ENCODE peak calls at places on chromosome 6, in ten cellular contexts. One of them, this sample, is unnamed.

GRCh38 chr6:119209452-119210205 is 131.2 kb upstream of the FAM184A start:
- DNase-seq in effector CD4-positive, alpha-beta T cell: no peak
- DNase-seq in astrocyte of the cerebellum: no peak
- DNase-seq in ecto neural progenitor cell: no peak
- DNase-seq in adipocyte: peak; percentile 27
- DNase-seq in upper lobe of left lung: no peak
- DNase-seq in NCI-H1105: no peak
- DNase-seq in T-helper 9 cell: no peak
- DNase-seq in NCI-H1436: no peak
- DNase-seq in kidney tubule cell: no peak
- DNase-seq in this sample: no peak

GRCh38 chr6:11411592-11411991 is 126.0 kb upstream of the TMEM170B start:
- DNase-seq in upper lobe of left lung: no peak
- DNase-seq in ecto neural progenitor cell: no peak
- DNase-seq in T-helper 9 cell: no peak
- DNase-seq in NCI-H1436: no peak
- DNase-seq in adipocyte: no peak
- DNase-seq in astrocyte of the cerebellum: no peak
- DNase-seq in effector CD4-positive, alpha-beta T cell: no peak
- DNase-seq in NCI-H1105: no peak
- DNase-seq in kidney tubule cell: no peak
- DNase-seq in this sample: no peak

GRCh38 chr6:142871910-142872331 is 73.1 kb downstream of the HIVEP2 start:
- DNase-seq in upper lobe of left lung: peak; percentile 59
- DNase-seq in effector CD4-positive, alpha-beta T cell: peak; percentile 55
- DNase-seq in NCI-H1436: no peak
- DNase-seq in T-helper 9 cell: peak; percentile 33
- DNase-seq in ecto neural progenitor cell: no peak
- DNase-seq in NCI-H1105: no peak
- DNase-seq in kidney tubule cell: peak; percentile 99
- DNase-seq in adipocyte: peak; percentile 42
- DNase-seq in astrocyte of the cerebellum: peak; percentile 96
- DNase-seq in this sample: no peak

GRCh38 chr6:32188381-32189081 is 1.5 kb downstream of the PBX2 start:
- DNase-seq in NCI-H1105: no peak
- DNase-seq in astrocyte of the cerebellum: no peak
- DNase-seq in effector CD4-positive, alpha-beta T cell: no peak
- DNase-seq in NCI-H1436: no peak
- DNase-seq in upper lobe of left lung: no peak
- DNase-seq in adipocyte: peak; percentile 72
- DNase-seq in kidney tubule cell: no peak
- DNase-seq in ecto neural progenitor cell: no peak
- DNase-seq in T-helper 9 cell: no peak
- DNase-seq in this sample: no peak

GRCh38 chr6:12314751-12315150 is 24.6 kb downstream of the EDN1 start:
- DNase-seq in upper lobe of left lung: no peak
- DNase-seq in kidney tubule cell: no peak
- DNase-seq in NCI-H1105: no peak
- DNase-seq in T-helper 9 cell: no peak
- DNase-seq in astrocyte of the cerebellum: no peak
- DNase-seq in adipocyte: no peak
- DNase-seq in effector CD4-positive, alpha-beta T cell: no peak
- DNase-seq in ecto neural progenitor cell: no peak
- DNase-seq in NCI-H1436: no peak
- DNase-seq in this sample: no peak

GRCh38 chr6:158628542-158628941 is 16.0 kb downstream of the DYNLT1 start:
- DNase-seq in kidney tubule cell: no peak
- DNase-seq in adipocyte: no peak
- DNase-seq in NCI-H1105: no peak
- DNase-seq in astrocyte of the cerebellum: no peak
- DNase-seq in T-helper 9 cell: no peak
- DNase-seq in upper lobe of left lung: peak; percentile 14
- DNase-seq in ecto neural progenitor cell: no peak
- DNase-seq in effector CD4-positive, alpha-beta T cell: no peak
- DNase-seq in NCI-H1436: no peak
- DNase-seq in this sample: no peak

GRCh38 chr6:56999049-56999448 is 44.1 kb downstream of the BEND6 start:
- DNase-seq in astrocyte of the cerebellum: no peak
- DNase-seq in ecto neural progenitor cell: no peak
- DNase-seq in effector CD4-positive, alpha-beta T cell: no peak
- DNase-seq in kidney tubule cell: no peak
- DNase-seq in adipocyte: no peak
- DNase-seq in T-helper 9 cell: no peak
- DNase-seq in NCI-H1105: no peak
- DNase-seq in NCI-H1436: no peak
- DNase-seq in upper lobe of left lung: no peak
- DNase-seq in this sample: no peak

GRCh38 chr6:11710968-11711643 is 67.5 kb downstream of the ADTRP start:
- DNase-seq in NCI-H1105: no peak
- DNase-seq in kidney tubule cell: no peak
- DNase-seq in ecto neural progenitor cell: no peak
- DNase-seq in upper lobe of left lung: no peak
- DNase-seq in effector CD4-positive, alpha-beta T cell: no peak
- DNase-seq in T-helper 9 cell: no peak
- DNase-seq in astrocyte of the cerebellum: no peak
- DNase-seq in NCI-H1436: no peak
- DNase-seq in adipocyte: peak; percentile 43
- DNase-seq in this sample: no peak

GRCh38 chr6:123316733-123317323 is 319.9 kb downstream of the TRDN start:
- DNase-seq in NCI-H1436: no peak
- DNase-seq in effector CD4-positive, alpha-beta T cell: no peak
- DNase-seq in NCI-H1105: peak; percentile 29
- DNase-seq in ecto neural progenitor cell: no peak
- DNase-seq in kidney tubule cell: peak; percentile 17
- DNase-seq in upper lobe of left lung: no peak
- DNase-seq in astrocyte of the cerebellum: peak; percentile 9
- DNase-seq in T-helper 9 cell: no peak
- DNase-seq in adipocyte: peak; percentile 75
- DNase-seq in this sample: no peak

GRCh38 chr6:166637001-166637400 is 9.9 kb upstream of the RPS6KA2 start:
- DNase-seq in upper lobe of left lung: no peak
- DNase-seq in NCI-H1105: no peak
- DNase-seq in astrocyte of the cerebellum: no peak
- DNase-seq in ecto neural progenitor cell: no peak
- DNase-seq in kidney tubule cell: no peak
- DNase-seq in NCI-H1436: no peak
- DNase-seq in effector CD4-positive, alpha-beta T cell: no peak
- DNase-seq in T-helper 9 cell: no peak
- DNase-seq in adipocyte: no peak
- DNase-seq in this sample: no peak

GRCh38 chr6:83459663-83460062 is 28.8 kb upstream of the ME1 start:
- DNase-seq in astrocyte of the cerebellum: no peak
- DNase-seq in upper lobe of left lung: no peak
- DNase-seq in kidney tubule cell: no peak
- DNase-seq in effector CD4-positive, alpha-beta T cell: no peak
- DNase-seq in adipocyte: no peak
- DNase-seq in T-helper 9 cell: no peak
- DNase-seq in NCI-H1105: no peak
- DNase-seq in ecto neural progenitor cell: no peak
- DNase-seq in NCI-H1436: no peak
- DNase-seq in this sample: no peak

GRCh38 chr6:5302220-5302946 is 41.1 kb downstream of the FARS2 start:
- DNase-seq in adipocyte: no peak
- DNase-seq in astrocyte of the cerebellum: peak; percentile 55
- DNase-seq in ecto neural progenitor cell: no peak
- DNase-seq in NCI-H1105: no peak
- DNase-seq in kidney tubule cell: peak; percentile 29
- DNase-seq in upper lobe of left lung: no peak
- DNase-seq in NCI-H1436: no peak
- DNase-seq in T-helper 9 cell: no peak
- DNase-seq in effector CD4-positive, alpha-beta T cell: no peak
- DNase-seq in this sample: no peak

GRCh38 chr6:13303668-13304017 is 24.7 kb downstream of the TBC1D7 start:
- DNase-seq in kidney tubule cell: peak; percentile 59
- DNase-seq in effector CD4-positive, alpha-beta T cell: no peak
- DNase-seq in NCI-H1105: peak; percentile 3
- DNase-seq in T-helper 9 cell: no peak
- DNase-seq in adipocyte: peak; percentile 45
- DNase-seq in ecto neural progenitor cell: no peak
- DNase-seq in upper lobe of left lung: peak; percentile 89
- DNase-seq in NCI-H1436: no peak
- DNase-seq in astrocyte of the cerebellum: peak; percentile 32
- DNase-seq in this sample: no peak

GRCh38 chr6:44333273-44333919 is 9.1 kb upstream of the SPATS1 start:
- DNase-seq in T-helper 9 cell: no peak
- DNase-seq in kidney tubule cell: no peak
- DNase-seq in astrocyte of the cerebellum: no peak
- DNase-seq in ecto neural progenitor cell: no peak
- DNase-seq in NCI-H1436: no peak
- DNase-seq in NCI-H1105: no peak
- DNase-seq in adipocyte: no peak
- DNase-seq in effector CD4-positive, alpha-beta T cell: no peak
- DNase-seq in upper lobe of left lung: no peak
- DNase-seq in this sample: no peak

GRCh38 chr6:158057213-158057987 is 75.7 kb downstream of the SYNJ2 start:
- DNase-seq in adipocyte: peak; percentile 73
- DNase-seq in NCI-H1436: no peak
- DNase-seq in T-helper 9 cell: no peak
- DNase-seq in NCI-H1105: no peak
- DNase-seq in upper lobe of left lung: no peak
- DNase-seq in effector CD4-positive, alpha-beta T cell: no peak
- DNase-seq in astrocyte of the cerebellum: peak; percentile 82
- DNase-seq in ecto neural progenitor cell: no peak
- DNase-seq in kidney tubule cell: peak; percentile 97
- DNase-seq in this sample: peak; percentile 55

GRCh38 chr6:5084192-5084786 is 852 bp upstream of the PPP1R3G start:
- DNase-seq in upper lobe of left lung: no peak
- DNase-seq in kidney tubule cell: no peak
- DNase-seq in ecto neural progenitor cell: no peak
- DNase-seq in astrocyte of the cerebellum: no peak
- DNase-seq in T-helper 9 cell: no peak
- DNase-seq in adipocyte: no peak
- DNase-seq in effector CD4-positive, alpha-beta T cell: no peak
- DNase-seq in NCI-H1105: no peak
- DNase-seq in NCI-H1436: no peak
- DNase-seq in this sample: no peak

GRCh38 chr6:33748851-33749250 is 2.1 kb upstream of the IP6K3 start:
- DNase-seq in effector CD4-positive, alpha-beta T cell: no peak
- DNase-seq in NCI-H1436: no peak
- DNase-seq in kidney tubule cell: no peak
- DNase-seq in adipocyte: no peak
- DNase-seq in astrocyte of the cerebellum: no peak
- DNase-seq in NCI-H1105: no peak
- DNase-seq in upper lobe of left lung: no peak
- DNase-seq in ecto neural progenitor cell: no peak
- DNase-seq in T-helper 9 cell: no peak
- DNase-seq in this sample: no peak

GRCh38 chr6:31083742-31084354 is 28.5 kb downstream of the C6orf15 start:
- DNase-seq in effector CD4-positive, alpha-beta T cell: no peak
- DNase-seq in adipocyte: peak; percentile 63
- DNase-seq in ecto neural progenitor cell: peak; percentile 73
- DNase-seq in NCI-H1105: no peak
- DNase-seq in upper lobe of left lung: no peak
- DNase-seq in kidney tubule cell: peak; percentile 55
- DNase-seq in NCI-H1436: peak; percentile 77
- DNase-seq in astrocyte of the cerebellum: no peak
- DNase-seq in T-helper 9 cell: peak; percentile 29
- DNase-seq in this sample: no peak

GRCh38 chr6:99490608-99491007 is 24.6 kb downstream of the USP45 start:
- DNase-seq in adipocyte: no peak
- DNase-seq in ecto neural progenitor cell: no peak
- DNase-seq in NCI-H1436: no peak
- DNase-seq in NCI-H1105: no peak
- DNase-seq in T-helper 9 cell: peak; percentile 4
- DNase-seq in astrocyte of the cerebellum: no peak
- DNase-seq in effector CD4-positive, alpha-beta T cell: peak; percentile 7
- DNase-seq in kidney tubule cell: no peak
- DNase-seq in upper lobe of left lung: no peak
- DNase-seq in this sample: no peak